ENCODE peak calls at places on chromosomes 12 and 14, in six cellular contexts. G is RWPE1, U is GM13976, X is endothelial cell, F is PC-3, R is adrenal gland. W is an unnamed sample.

GRCh38 chr12:13163868-13164267 is 32.7 kb upstream of the EMP1 start:
- DNase-seq in G (no peak), U (no peak), R (no peak), X (no peak), F (no peak), W (no peak)

GRCh38 chr14:84825481-84825880 is 704.5 kb upstream of the FLRT2 start:
- DNase-seq in X (no peak), U (no peak), F (peak), R (no peak), G (peak), W (no peak)

GRCh38 chr12:98544741-98545140 is 29.4 kb downstream of the TMPO start:
- DNase-seq in G (no peak), U (no peak), X (no peak), F (no peak), R (no peak), W (no peak)

GRCh38 chr12:5789469-5789968 is 155.5 kb downstream of the ANO2 start:
- DNase-seq in U (no peak), X (no peak), F (peak), G (peak), R (no peak), W (no peak)

GRCh38 chr14:68785817-68786490 is 6.9 kb downstream of the ZFP36L1 start:
- DNase-seq in F (peak), U (no peak), G (peak), X (no peak), R (no peak), W (no peak)

GRCh38 chr12:112685321-112685720 is 106.2 kb upstream of the RPH3A start:
- DNase-seq in U (no peak), R (no peak), G (no peak), F (no peak), X (no peak), W (no peak)

GRCh38 chr14:57244103-57244502 is 24.6 kb downstream of the EXOC5 start:
- DNase-seq in X (no peak), F (no peak), U (no peak), G (no peak), R (no peak), W (no peak)

GRCh38 chr12:107903377-107904061 is 129.0 kb downstream of the ASCL4 start:
- DNase-seq in X (peak), F (peak), U (peak), G (peak), R (peak), W (peak)

GRCh38 chr12:130456375-130457199 is 118.9 kb downstream of the PIWIL1 start:
- DNase-seq in G (no peak), U (no peak), R (no peak), X (no peak), F (no peak), W (no peak)

GRCh38 chr14:76867536-76868452 is 41.6 kb downstream of the LRRC74A start:
- DNase-seq in F (no peak), U (peak), G (no peak), X (no peak), R (no peak), W (peak)

GRCh38 chr12:92614502-92614901 is 88.3 kb upstream of the PLEKHG7 start:
- DNase-seq in X (no peak), G (no peak), U (no peak), F (no peak), R (no peak), W (no peak)

GRCh38 chr14:38882533-38882932 is 220.5 kb downstream of the SEC23A start:
- DNase-seq in X (no peak), U (no peak), F (peak), R (no peak), G (no peak), W (no peak)

GRCh38 chr12:102478416-102479098 is 1.8 kb downstream of the IGF1 start:
- DNase-seq in X (no peak), F (no peak), R (no peak), G (no peak), U (peak), W (no peak)

GRCh38 chr12:2539938-2540337 is 254.8 kb upstream of the FKBP4 start:
- DNase-seq in R (peak), U (no peak), F (no peak), X (no peak), G (no peak), W (no peak)

GRCh38 chr12:11743748-11744147 is 94.3 kb downstream of the ETV6 start:
- DNase-seq in R (no peak), U (no peak), X (no peak), G (no peak), F (no peak), W (no peak)

GRCh38 chr12:6193853-6194815 is 6.1 kb upstream of the CD9 start:
- DNase-seq in G (peak), F (no peak), U (no peak), R (no peak), X (no peak), W (no peak)

GRCh38 chr14:76929927-76930326 is 98.6 kb downstream of the IRF2BPL start:
- DNase-seq in F (no peak), R (peak), G (no peak), X (no peak), U (no peak), W (peak)

GRCh38 chr14:80518173-80518572 is 306.9 kb upstream of the DIO2 start:
- DNase-seq in U (no peak), F (peak), X (no peak), G (no peak), R (no peak), W (no peak)

GRCh38 chr12:28378749-28379148 is 188.5 kb downstream of the CCDC91 start:
- DNase-seq in X (no peak), F (peak), R (no peak), G (no peak), U (no peak), W (no peak)

GRCh38 chr12:52233462-52234141 is 559 bp downstream of the KRT7 start:
- DNase-seq in F (peak), U (peak), G (peak), X (no peak), R (peak), W (no peak)

GRCh38 chr12:14238224-14238792 is 127.2 kb upstream of the ATF7IP start:
- DNase-seq in X (no peak), F (peak), R (no peak), U (no peak), G (no peak), W (peak)

GRCh38 chr12:19826988-19827550 is 387.8 kb downstream of the AEBP2 start:
- DNase-seq in R (no peak), G (no peak), U (no peak), F (peak), X (no peak), W (no peak)

GRCh38 chr12:3684449-3685051 is 68.4 kb downstream of the CRACR2A start:
- DNase-seq in X (no peak), F (no peak), G (no peak), R (no peak), U (no peak), W (no peak)

GRCh38 chr12:754871-755562 is 2.6 kb downstream of the WNK1 start:
- DNase-seq in F (peak), U (peak), G (peak), X (no peak), R (no peak), W (peak)

GRCh38 chr14:22657861-22658260 is 13.7 kb upstream of the OR6J1 start:
- DNase-seq in F (peak), X (no peak), U (peak), R (no peak), G (peak), W (no peak)

GRCh38 chr12:65742481-65742971 is 81.8 kb upstream of the HMGA2 start:
- DNase-seq in F (no peak), R (no peak), U (no peak), G (peak), X (no peak), W (no peak)
- TF ChIP-seq CTCF in F (no peak), R (no peak), U (no peak), G (no peak), X (peak), W (no peak)

GRCh38 chr14:95915326-95915725 is 38.7 kb downstream of the TUNAR start:
- DNase-seq in X (no peak), R (no peak), G (no peak), U (no peak), F (no peak), W (no peak)
- TF ChIP-seq CTCF in X (no peak), R (no peak), G (no peak), U (no peak), F (no peak), W (no peak)

GRCh38 chr12:63348544-63348943 is 197.5 kb upstream of the AVPR1A start:
- DNase-seq in X (no peak), G (peak), U (no peak), R (no peak), F (no peak), W (no peak)

GRCh38 chr12:63354919-63355318 is 203.9 kb upstream of the AVPR1A start:
- DNase-seq in X (no peak), U (no peak), G (no peak), F (no peak), R (no peak), W (no peak)

GRCh38 chr12:63351370-63351769 is 200.4 kb upstream of the AVPR1A start:
- DNase-seq in X (no peak), U (no peak), R (no peak), G (peak), F (no peak), W (no peak)

GRCh38 chr12:63353559-63353958 is 202.6 kb upstream of the AVPR1A start:
- DNase-seq in U (no peak), F (peak), R (no peak), G (peak), X (no peak), W (no peak)
- TF ChIP-seq CTCF in U (no peak), F (peak), R (no peak), G (no peak), X (peak), W (no peak)

GRCh38 chr12:117151195-117152031 is 38.9 kb downstream of the FBXO21 start:
- DNase-seq in X (peak), R (peak), G (no peak), U (no peak), F (peak), W (no peak)
- TF ChIP-seq CTCF in X (peak), R (peak), G (peak), U (no peak), F (peak), W (peak)

GRCh38 chr14:55377236-55377635 is 34.4 kb downstream of the ATG14 start:
- DNase-seq in R (no peak), U (no peak), X (no peak), F (no peak), G (no peak), W (no peak)
- TF ChIP-seq CTCF in R (no peak), U (no peak), X (no peak), F (peak), G (no peak), W (no peak)

GRCh38 chr12:125683748-125684381 is 618.6 kb downstream of the AACS start:
- DNase-seq in X (peak), U (peak), F (no peak), G (no peak), R (peak), W (peak)
- TF ChIP-seq CTCF in X (peak), U (peak), F (peak), G (no peak), R (no peak), W (no peak)

W was measured in B cell.